ENCODE peak calls at places on chromosomes 2 and 18, in four cellular contexts. M, Q, S and L are unnamed samples.

GRCh38 chr2:195411219-195411687 is 245.8 kb upstream of the SLC39A10 start:
- DNase-seq in Q (no peak), M (no peak), S (no peak), L (no peak)

GRCh38 chr18:11246466-11246865 is 97.1 kb upstream of the PIEZO2 start:
- DNase-seq in M (no peak), S (no peak), Q (no peak), L (no peak)

GRCh38 chr2:108637304-108637669 is 82.0 kb upstream of the RANBP2 start:
- DNase-seq in S (no peak), M (peak), Q (no peak), L (peak)

GRCh38 chr2:166634706-166635105 is 140.7 kb upstream of the SCN7A start:
- DNase-seq in M (no peak), S (no peak), Q (no peak), L (no peak)

GRCh38 chr18:35038881-35039491 is 2.2 kb upstream of the MAPRE2 start:
- DNase-seq in S (no peak), M (no peak), Q (no peak), L (no peak)

GRCh38 chr2:216216951-216217903 is 108.1 kb downstream of the XRCC5 start:
- DNase-seq in S (no peak), Q (no peak), M (no peak), L (no peak)

GRCh38 chr18:43751203-43751602 is 473.9 kb upstream of the SYT4 start:
- DNase-seq in M (no peak), Q (no peak), S (no peak), L (no peak)

GRCh38 chr2:187230088-187230487 is 218.0 kb downstream of the CALCRL start:
- DNase-seq in S (no peak), Q (no peak), M (no peak), L (no peak)

GRCh38 chr18:45967007-45967706 is at the start of gene EPG5:
- DNase-seq in M (peak), S (peak), Q (peak), L (peak)
- TF ChIP-seq POLR2A in M (peak), S (peak), Q (peak), L (peak)

DNA sequence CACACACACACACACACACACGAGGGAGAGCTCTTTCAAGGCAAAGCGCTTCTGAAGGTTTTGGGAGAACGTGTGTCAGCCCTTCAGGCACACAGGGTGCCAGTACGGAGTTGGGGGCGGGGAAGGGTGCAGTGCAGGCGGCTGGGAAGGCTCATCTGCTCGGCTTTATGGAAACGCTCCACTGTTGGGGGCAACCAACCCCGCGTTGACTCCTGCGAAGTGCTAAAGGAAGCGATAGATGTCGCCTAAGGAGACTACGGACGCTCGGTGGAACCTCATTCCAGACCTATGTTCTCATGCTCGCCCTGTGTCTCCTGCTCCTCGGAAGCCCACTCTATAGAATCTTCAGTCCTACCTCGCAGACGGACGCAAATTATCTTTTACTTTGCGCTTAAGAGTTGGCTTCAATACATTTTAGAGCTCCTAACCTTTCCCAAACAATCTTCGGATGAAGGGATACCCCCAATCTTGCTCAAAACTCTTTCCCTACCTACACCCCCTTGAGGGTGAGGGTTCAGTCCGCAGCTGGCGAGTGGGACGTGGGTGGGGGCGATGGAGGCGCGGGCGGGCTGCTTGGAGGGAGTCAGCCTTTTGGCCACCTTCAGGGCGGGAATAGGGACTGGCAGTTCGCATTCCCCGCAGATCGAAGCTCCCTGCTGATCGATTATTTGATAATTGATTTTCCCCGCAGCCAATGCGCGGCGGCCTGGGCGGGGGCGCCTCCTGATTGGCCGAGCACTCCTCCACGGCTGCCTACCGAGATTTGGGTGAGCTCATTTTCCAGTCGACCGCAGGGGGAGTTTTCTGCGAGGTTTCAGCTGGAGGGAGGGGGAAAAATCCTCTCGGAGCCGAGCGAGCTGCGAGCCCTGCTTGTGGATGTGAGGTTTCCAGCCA is 1.9 kb upstream of the MEIS1 start:
- DNase-seq in S (peak), Q (peak), M (peak), L (peak)
- TF ChIP-seq POLR2A in S (no peak), Q (no peak), M (no peak), L (peak)

DNA sequence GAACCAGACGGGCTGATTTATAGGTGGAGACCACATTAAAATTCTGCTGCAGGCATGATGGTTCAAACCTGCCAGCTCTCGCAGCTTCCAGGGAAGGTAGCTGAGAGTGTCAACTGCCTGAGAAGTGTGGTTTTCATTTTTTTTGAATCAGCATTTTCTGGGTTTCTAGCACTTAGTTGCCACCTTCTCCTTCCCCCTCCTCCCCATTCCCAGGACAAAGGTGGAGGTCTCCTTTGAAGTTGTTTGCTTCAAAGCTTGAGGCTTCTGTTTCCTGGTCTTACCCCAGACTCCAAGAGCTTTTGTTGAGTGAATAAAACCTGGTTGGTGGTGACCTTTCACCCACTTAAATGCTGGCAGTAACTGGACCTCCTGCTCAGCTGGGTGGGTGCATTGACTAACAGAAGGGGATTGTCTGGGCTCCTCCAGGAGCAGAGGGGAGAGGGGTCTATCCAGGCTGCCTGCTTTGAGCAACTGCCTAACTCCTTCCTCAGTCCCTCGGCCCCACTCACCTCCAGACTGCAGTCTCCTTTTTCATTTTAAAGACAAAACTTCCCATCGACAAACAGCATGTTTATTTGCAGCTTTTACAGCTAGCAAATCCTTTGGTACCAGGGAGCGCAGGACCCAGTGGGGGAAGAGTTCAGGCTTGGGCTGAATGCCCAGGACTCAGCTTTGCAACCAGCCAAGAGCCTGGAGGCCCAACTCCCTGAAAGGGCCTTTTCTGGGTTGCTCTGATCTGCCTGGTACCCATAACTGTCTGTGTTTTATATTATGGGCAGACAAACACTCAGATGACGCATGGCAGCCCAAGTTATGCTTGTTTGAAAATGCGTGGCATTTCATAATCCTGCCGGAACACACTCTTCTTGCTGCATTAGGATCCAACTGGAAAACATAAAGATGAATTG is 3.6 kb downstream of the RHOB start:
- DNase-seq in S (peak), M (peak), Q (no peak), L (peak)
- TF ChIP-seq POLR2A in S (peak), M (peak), Q (no peak), L (peak)

GRCh38 chr2:63192889-63193778 is 142.5 kb downstream of the OTX1 start:
- DNase-seq in S (no peak), Q (no peak), M (no peak), L (no peak)
- TF ChIP-seq POLR2A in S (no peak), Q (no peak), M (no peak), L (no peak)

GRCh38 chr2:36361396-36361795 is 5.8 kb downstream of the CRIM1 start:
- DNase-seq in Q (no peak), M (no peak), S (no peak), L (no peak)
- TF ChIP-seq POLR2A in Q (no peak), M (no peak), S (no peak), L (no peak)

GRCh38 chr2:25878361-25879132 is at the start of gene ASXL2:
- DNase-seq in S (peak), Q (peak), M (peak), L (peak)
- TF ChIP-seq POLR2A in S (peak), Q (peak), M (peak), L (peak)

GRCh38 chr2:219286436-219287115 is 7.4 kb downstream of the DNAJB2 start:
- DNase-seq in S (no peak), Q (no peak), M (no peak), L (no peak)

GRCh38 chr2:219285894-219286425 is 6.8 kb downstream of the DNAJB2 start:
- DNase-seq in S (no peak), Q (no peak), M (no peak), L (peak)

GRCh38 chr2:219289537-219290361 is 10.6 kb downstream of the DNAJB2 start:
- DNase-seq in M (no peak), S (peak), Q (no peak), L (peak)

GRCh38 chr2:219289195-219289536 is 10.0 kb downstream of the DNAJB2 start:
- DNase-seq in Q (no peak), M (no peak), S (no peak), L (no peak)

GRCh38 chr2:219287569-219288265 is 8.6 kb downstream of the DNAJB2 start:
- DNase-seq in Q (no peak), S (no peak), M (no peak), L (no peak)
- TF ChIP-seq POLR2A in Q (no peak), S (no peak), M (no peak), L (no peak)

GRCh38 chr2:128442891-128443302 is 124.2 kb upstream of the HS6ST1 start:
- DNase-seq in M (no peak), S (peak), Q (no peak), L (no peak)
- TF ChIP-seq POLR2A in M (no peak), S (no peak), Q (no peak), L (no peak)

DNA sequence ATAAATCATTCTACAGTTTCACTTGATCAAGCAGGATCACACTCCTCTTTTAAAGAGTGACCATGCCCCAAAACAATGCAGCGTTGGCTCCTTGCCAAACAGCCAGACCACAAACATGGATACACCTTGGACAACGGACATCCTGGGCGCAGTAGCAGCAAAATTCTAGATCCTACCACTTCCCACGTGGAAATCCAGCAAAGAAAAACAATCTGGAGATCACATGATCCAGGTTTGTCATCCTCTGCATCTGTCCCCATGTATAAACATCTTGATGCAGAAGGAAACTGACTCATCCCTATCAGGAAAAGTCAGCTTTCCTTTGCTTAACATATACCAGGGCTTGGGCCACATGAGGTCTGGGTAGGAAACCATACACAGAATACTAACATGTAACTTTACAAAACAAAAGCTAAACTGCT is 53.1 kb downstream of the ZNF521 start:
- DNase-seq in S (no peak), Q (no peak), M (peak), L (peak)
- TF ChIP-seq POLR2A in S (no peak), Q (no peak), M (no peak), L (no peak)

GRCh38 chr2:99141110-99142108 is at the start of gene C2orf15:
- DNase-seq in M (peak), Q (peak), S (peak), L (peak)
- TF ChIP-seq POLR2A in M (no peak), Q (no peak), S (peak), L (peak)